ENCODE peak calls at places on chromosomes 5 and 9, in seven cellular contexts. One of them, this sample, is unnamed.

GRCh38 chr5:56534102-56534501 is 281.2 kb upstream of the MAP3K1 start:
- DNase-seq in CD4-positive, alpha-beta T cell: peak
- DNase-seq in BJ: no peak
- DNase-seq in AG04450: no peak
- DNase-seq in nephron progenitor cell: no peak
- DNase-seq in dorsolateral prefrontal cortex: no peak
- DNase-seq in A549: peak
- DNase-seq in this sample: no peak

GRCh38 chr9:1707291-1707690 is 307.9 kb upstream of the SMARCA2 start:
- DNase-seq in CD4-positive, alpha-beta T cell: no peak
- DNase-seq in BJ: no peak
- DNase-seq in AG04450: no peak
- DNase-seq in nephron progenitor cell: no peak
- DNase-seq in dorsolateral prefrontal cortex: no peak
- DNase-seq in A549: no peak
- DNase-seq in this sample: no peak

GRCh38 chr9:124110307-124110915 is 98.8 kb downstream of the LHX2 start:
- DNase-seq in CD4-positive, alpha-beta T cell: peak
- DNase-seq in BJ: no peak
- DNase-seq in AG04450: peak
- DNase-seq in nephron progenitor cell: peak
- DNase-seq in dorsolateral prefrontal cortex: peak
- DNase-seq in A549: peak
- DNase-seq in this sample: peak

GRCh38 chr9:74125916-74126315 is 371.2 kb upstream of the RORB start:
- DNase-seq in CD4-positive, alpha-beta T cell: no peak
- DNase-seq in BJ: no peak
- DNase-seq in AG04450: no peak
- DNase-seq in nephron progenitor cell: peak
- DNase-seq in dorsolateral prefrontal cortex: no peak
- DNase-seq in A549: no peak
- DNase-seq in this sample: no peak

GRCh38 chr9:14906654-14907359 is 3.4 kb downstream of the FREM1 start:
- DNase-seq in CD4-positive, alpha-beta T cell: no peak
- DNase-seq in BJ: no peak
- DNase-seq in AG04450: no peak
- DNase-seq in nephron progenitor cell: no peak
- DNase-seq in dorsolateral prefrontal cortex: no peak
- DNase-seq in A549: no peak
- DNase-seq in this sample: no peak

GRCh38 chr5:128470663-128471062 is 67.4 kb downstream of the FBN2 start:
- DNase-seq in CD4-positive, alpha-beta T cell: no peak
- DNase-seq in BJ: no peak
- DNase-seq in AG04450: no peak
- DNase-seq in nephron progenitor cell: no peak
- DNase-seq in dorsolateral prefrontal cortex: no peak
- DNase-seq in A549: no peak
- DNase-seq in this sample: no peak

GRCh38 chr9:133495327-133496293 is 16.7 kb upstream of the SLC2A6 start:
- DNase-seq in CD4-positive, alpha-beta T cell: no peak
- DNase-seq in BJ: no peak
- DNase-seq in AG04450: no peak
- DNase-seq in nephron progenitor cell: no peak
- DNase-seq in dorsolateral prefrontal cortex: no peak
- DNase-seq in A549: no peak
- DNase-seq in this sample: no peak

GRCh38 chr5:35058395-35058794 is 10.6 kb upstream of the AGXT2 start:
- DNase-seq in CD4-positive, alpha-beta T cell: no peak
- DNase-seq in BJ: no peak
- DNase-seq in AG04450: no peak
- DNase-seq in nephron progenitor cell: no peak
- DNase-seq in dorsolateral prefrontal cortex: no peak
- DNase-seq in A549: no peak
- DNase-seq in this sample: no peak

GRCh38 chr5:153885166-153885565 is 153.5 kb downstream of the FAM114A2 start:
- DNase-seq in CD4-positive, alpha-beta T cell: no peak
- DNase-seq in BJ: no peak
- DNase-seq in AG04450: no peak
- DNase-seq in nephron progenitor cell: no peak
- DNase-seq in dorsolateral prefrontal cortex: no peak
- DNase-seq in A549: no peak
- DNase-seq in this sample: no peak

GRCh38 chr9:15485836-15486678 is 24.7 kb downstream of the PSIP1 start:
- DNase-seq in CD4-positive, alpha-beta T cell: no peak
- DNase-seq in BJ: no peak
- DNase-seq in AG04450: no peak
- DNase-seq in nephron progenitor cell: no peak
- DNase-seq in dorsolateral prefrontal cortex: no peak
- DNase-seq in A549: peak
- DNase-seq in this sample: no peak

GRCh38 chr9:127223810-127224177 is 40.8 kb upstream of the GARNL3 start:
- DNase-seq in CD4-positive, alpha-beta T cell: no peak
- DNase-seq in BJ: no peak
- DNase-seq in AG04450: no peak
- DNase-seq in nephron progenitor cell: no peak
- DNase-seq in dorsolateral prefrontal cortex: no peak
- DNase-seq in A549: no peak
- DNase-seq in this sample: no peak

GRCh38 chr5:22372376-22372775 is 480.8 kb downstream of the CDH12 start:
- DNase-seq in CD4-positive, alpha-beta T cell: no peak
- DNase-seq in BJ: no peak
- DNase-seq in AG04450: peak
- DNase-seq in nephron progenitor cell: no peak
- DNase-seq in dorsolateral prefrontal cortex: peak
- DNase-seq in A549: no peak
- DNase-seq in this sample: no peak

GRCh38 chr9:97645720-97646119 is 12.1 kb downstream of the NCBP1 start:
- DNase-seq in CD4-positive, alpha-beta T cell: no peak
- DNase-seq in BJ: no peak
- DNase-seq in AG04450: no peak
- DNase-seq in nephron progenitor cell: no peak
- DNase-seq in dorsolateral prefrontal cortex: no peak
- DNase-seq in A549: no peak
- DNase-seq in this sample: no peak

GRCh38 chr9:116087246-116087645 is 66.3 kb upstream of the PAPPA start:
- DNase-seq in CD4-positive, alpha-beta T cell: no peak
- DNase-seq in BJ: no peak
- DNase-seq in AG04450: peak
- DNase-seq in nephron progenitor cell: no peak
- DNase-seq in dorsolateral prefrontal cortex: peak
- DNase-seq in A549: peak
- DNase-seq in this sample: no peak

GRCh38 chr9:33211695-33212393 is 28.1 kb upstream of the SPINK4 start:
- DNase-seq in CD4-positive, alpha-beta T cell: no peak
- DNase-seq in BJ: no peak
- DNase-seq in AG04450: no peak
- DNase-seq in nephron progenitor cell: peak
- DNase-seq in dorsolateral prefrontal cortex: no peak
- DNase-seq in A549: peak
- DNase-seq in this sample: no peak

GRCh38 chr9:14487547-14488185 is 173.7 kb upstream of the NFIB start:
- DNase-seq in CD4-positive, alpha-beta T cell: no peak
- DNase-seq in BJ: no peak
- DNase-seq in AG04450: no peak
- DNase-seq in nephron progenitor cell: no peak
- DNase-seq in dorsolateral prefrontal cortex: no peak
- DNase-seq in A549: no peak
- DNase-seq in this sample: no peak

GRCh38 chr9:98899399-98900056 is 44.2 kb upstream of the COL15A1 start:
- DNase-seq in CD4-positive, alpha-beta T cell: no peak
- DNase-seq in BJ: peak
- DNase-seq in AG04450: peak
- DNase-seq in nephron progenitor cell: no peak
- DNase-seq in dorsolateral prefrontal cortex: no peak
- DNase-seq in A549: no peak
- DNase-seq in this sample: no peak

GRCh38 chr5:179387151-179388110 is 42.2 kb upstream of the ADAMTS2 start:
- DNase-seq in CD4-positive, alpha-beta T cell: no peak
- DNase-seq in BJ: no peak
- DNase-seq in AG04450: no peak
- DNase-seq in nephron progenitor cell: no peak
- DNase-seq in dorsolateral prefrontal cortex: no peak
- DNase-seq in A549: no peak
- DNase-seq in this sample: no peak

GRCh38 chr9:696332-697090 is 145.0 kb upstream of the DMRT1 start:
- DNase-seq in CD4-positive, alpha-beta T cell: no peak
- DNase-seq in BJ: no peak
- DNase-seq in AG04450: no peak
- DNase-seq in nephron progenitor cell: no peak
- DNase-seq in dorsolateral prefrontal cortex: peak
- DNase-seq in A549: peak
- DNase-seq in this sample: no peak

GRCh38 chr9:72998363-72998762 is 45.5 kb upstream of the ALDH1A1 start:
- DNase-seq in CD4-positive, alpha-beta T cell: no peak
- DNase-seq in BJ: no peak
- DNase-seq in AG04450: no peak
- DNase-seq in nephron progenitor cell: no peak
- DNase-seq in dorsolateral prefrontal cortex: no peak
- DNase-seq in A549: no peak
- DNase-seq in this sample: no peak

GRCh38 chr9:72997387-72997995 is 44.6 kb upstream of the ALDH1A1 start:
- DNase-seq in CD4-positive, alpha-beta T cell: no peak
- DNase-seq in BJ: no peak
- DNase-seq in AG04450: no peak
- DNase-seq in nephron progenitor cell: no peak
- DNase-seq in dorsolateral prefrontal cortex: no peak
- DNase-seq in A549: peak
- DNase-seq in this sample: no peak

GRCh38 chr9:72996684-72997314 is 43.9 kb upstream of the ALDH1A1 start:
- DNase-seq in CD4-positive, alpha-beta T cell: no peak
- DNase-seq in BJ: no peak
- DNase-seq in AG04450: no peak
- DNase-seq in nephron progenitor cell: no peak
- DNase-seq in dorsolateral prefrontal cortex: no peak
- DNase-seq in A549: no peak
- DNase-seq in this sample: no peak

GRCh38 chr9:72995131-72996024 is 42.5 kb upstream of the ALDH1A1 start:
- DNase-seq in CD4-positive, alpha-beta T cell: no peak
- DNase-seq in BJ: no peak
- DNase-seq in AG04450: no peak
- DNase-seq in nephron progenitor cell: no peak
- DNase-seq in dorsolateral prefrontal cortex: no peak
- DNase-seq in A549: no peak
- DNase-seq in this sample: no peak

GRCh38 chr9:72996106-72996505 is 43.3 kb upstream of the ALDH1A1 start:
- DNase-seq in CD4-positive, alpha-beta T cell: no peak
- DNase-seq in BJ: no peak
- DNase-seq in AG04450: no peak
- DNase-seq in nephron progenitor cell: no peak
- DNase-seq in dorsolateral prefrontal cortex: no peak
- DNase-seq in A549: peak
- DNase-seq in this sample: no peak
- TF ChIP-seq CTCF in CD4-positive, alpha-beta T cell: no peak
- TF ChIP-seq CTCF in BJ: no peak
- TF ChIP-seq CTCF in AG04450: no peak
- TF ChIP-seq CTCF in nephron progenitor cell: no peak
- TF ChIP-seq CTCF in dorsolateral prefrontal cortex: no peak
- TF ChIP-seq CTCF in A549: no peak
- TF ChIP-seq CTCF in this sample: no peak

GRCh38 chr9:89768051-89768450 is 163.2 kb downstream of the GADD45G start:
- DNase-seq in CD4-positive, alpha-beta T cell: no peak
- DNase-seq in BJ: no peak
- DNase-seq in AG04450: no peak
- DNase-seq in nephron progenitor cell: no peak
- DNase-seq in dorsolateral prefrontal cortex: no peak
- DNase-seq in A549: no peak
- DNase-seq in this sample: no peak

GRCh38 chr9:89770779-89771178 is 166.0 kb downstream of the GADD45G start:
- DNase-seq in CD4-positive, alpha-beta T cell: no peak
- DNase-seq in BJ: no peak
- DNase-seq in AG04450: no peak
- DNase-seq in nephron progenitor cell: no peak
- DNase-seq in dorsolateral prefrontal cortex: no peak
- DNase-seq in A549: no peak
- DNase-seq in this sample: no peak

GRCh38 chr9:89773170-89773569 is 168.4 kb downstream of the GADD45G start:
- DNase-seq in CD4-positive, alpha-beta T cell: no peak
- DNase-seq in BJ: no peak
- DNase-seq in AG04450: no peak
- DNase-seq in nephron progenitor cell: no peak
- DNase-seq in dorsolateral prefrontal cortex: no peak
- DNase-seq in A549: no peak
- DNase-seq in this sample: no peak

GRCh38 chr9:89768650-89769071 is 163.8 kb downstream of the GADD45G start:
- DNase-seq in CD4-positive, alpha-beta T cell: no peak
- DNase-seq in BJ: no peak
- DNase-seq in AG04450: no peak
- DNase-seq in nephron progenitor cell: no peak
- DNase-seq in dorsolateral prefrontal cortex: no peak
- DNase-seq in A549: no peak
- DNase-seq in this sample: no peak

DNA sequence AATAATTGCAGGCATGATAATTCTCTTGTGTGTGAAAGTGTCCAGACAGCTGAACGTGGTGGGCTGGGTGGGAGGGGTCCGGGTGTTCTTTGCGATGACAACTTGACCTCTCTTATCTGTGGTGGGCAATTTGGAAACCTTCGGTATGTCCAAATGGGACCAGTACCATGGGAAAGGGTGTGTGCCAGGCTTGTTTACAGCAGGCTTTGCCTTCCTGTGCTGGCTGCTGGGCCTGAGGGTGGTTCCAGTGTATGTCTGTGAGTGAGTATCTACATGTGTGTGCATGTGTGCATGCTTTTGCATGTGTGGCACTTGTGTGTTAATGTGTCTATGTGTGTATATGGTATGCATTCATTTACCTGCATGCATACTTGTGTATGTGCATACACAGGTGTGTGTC is 166.4 kb downstream of the GADD45G start:
- DNase-seq in CD4-positive, alpha-beta T cell: no peak
- DNase-seq in BJ: no peak
- DNase-seq in AG04450: no peak
- DNase-seq in nephron progenitor cell: no peak
- DNase-seq in dorsolateral prefrontal cortex: no peak
- DNase-seq in A549: no peak
- DNase-seq in this sample: no peak
- TF ChIP-seq CTCF in CD4-positive, alpha-beta T cell: no peak
- TF ChIP-seq CTCF in BJ: no peak
- TF ChIP-seq CTCF in AG04450: no peak
- TF ChIP-seq CTCF in nephron progenitor cell: no peak
- TF ChIP-seq CTCF in dorsolateral prefrontal cortex: no peak
- TF ChIP-seq CTCF in A549: no peak
- TF ChIP-seq CTCF in this sample: no peak

GRCh38 chr5:147512640-147513334 is 2.9 kb upstream of the DPYSL3 start:
- DNase-seq in CD4-positive, alpha-beta T cell: no peak
- DNase-seq in BJ: no peak
- DNase-seq in AG04450: no peak
- DNase-seq in nephron progenitor cell: no peak
- DNase-seq in dorsolateral prefrontal cortex: no peak
- DNase-seq in A549: no peak
- DNase-seq in this sample: no peak
- TF ChIP-seq CTCF in CD4-positive, alpha-beta T cell: no peak
- TF ChIP-seq CTCF in BJ: no peak
- TF ChIP-seq CTCF in AG04450: no peak
- TF ChIP-seq CTCF in nephron progenitor cell: no peak
- TF ChIP-seq CTCF in dorsolateral prefrontal cortex: no peak
- TF ChIP-seq CTCF in A549: no peak
- TF ChIP-seq CTCF in this sample: no peak

DNA sequence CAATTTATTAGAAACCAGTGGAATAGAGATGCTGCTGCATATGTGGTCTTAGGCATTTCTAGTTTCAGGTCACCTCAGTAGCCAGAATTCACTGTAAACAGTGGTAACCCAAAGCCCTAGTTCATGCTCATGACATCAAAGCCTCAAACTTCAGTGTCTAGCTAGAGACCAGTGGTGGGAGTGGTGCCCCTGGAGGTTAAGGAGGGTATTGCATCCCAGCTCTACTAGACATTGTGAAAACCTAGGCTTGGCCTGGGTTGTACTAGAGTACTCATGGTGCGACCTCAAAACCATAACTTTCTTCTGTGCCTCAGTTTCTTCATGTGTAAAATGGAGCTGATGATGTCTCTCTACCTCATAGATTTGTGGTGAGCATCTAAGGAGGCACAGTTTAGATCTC is 18.8 kb downstream of the COL5A1 start:
- DNase-seq in CD4-positive, alpha-beta T cell: no peak
- DNase-seq in BJ: no peak
- DNase-seq in AG04450: no peak
- DNase-seq in nephron progenitor cell: peak
- DNase-seq in dorsolateral prefrontal cortex: no peak
- DNase-seq in A549: no peak
- DNase-seq in this sample: no peak
- TF ChIP-seq CTCF in CD4-positive, alpha-beta T cell: peak
- TF ChIP-seq CTCF in BJ: peak
- TF ChIP-seq CTCF in AG04450: peak
- TF ChIP-seq CTCF in nephron progenitor cell: peak
- TF ChIP-seq CTCF in dorsolateral prefrontal cortex: peak
- TF ChIP-seq CTCF in A549: peak
- TF ChIP-seq CTCF in this sample: peak

This sample was measured in neural crest cell.